ENCODE peak calls at places on chromosomes 16 and 17, in five cellular contexts. One of them, this sample, is unnamed.

GRCh38 chr17:31266042-31266441 is 31.0 kb downstream of the OMG start:
- DNase-seq in GM23338: peak
- DNase-seq in HepG2: no peak
- DNase-seq in K562: no peak
- DNase-seq in A549: no peak
- DNase-seq in this sample: no peak

GRCh38 chr16:48525201-48526057 is 84.6 kb downstream of the N4BP1 start:
- DNase-seq in K562: no peak
- DNase-seq in GM23338: no peak
- DNase-seq in A549: no peak
- DNase-seq in HepG2: no peak
- DNase-seq in this sample: no peak

GRCh38 chr16:4882633-4883285 is 35.5 kb downstream of the UBN1 start:
- DNase-seq in A549: no peak
- DNase-seq in HepG2: no peak
- DNase-seq in GM23338: no peak
- DNase-seq in K562: no peak
- DNase-seq in this sample: no peak

GRCh38 chr17:72976971-72977767 is 115.3 kb downstream of the SLC39A11 start:
- DNase-seq in A549: peak
- DNase-seq in K562: peak
- DNase-seq in HepG2: no peak
- DNase-seq in GM23338: no peak
- DNase-seq in this sample: peak

GRCh38 chr17:63455417-63455816 is 9.3 kb upstream of the CYB561 start:
- DNase-seq in HepG2: no peak
- DNase-seq in K562: no peak
- DNase-seq in A549: no peak
- DNase-seq in GM23338: no peak
- DNase-seq in this sample: no peak

GRCh38 chr17:76907352-76907751 is 39.1 kb downstream of the MGAT5B start:
- DNase-seq in K562: no peak
- DNase-seq in A549: no peak
- DNase-seq in GM23338: no peak
- DNase-seq in HepG2: no peak
- DNase-seq in this sample: no peak

GRCh38 chr16:52976539-52977167 is 76.0 kb downstream of the CHD9NB start:
- DNase-seq in K562: no peak
- DNase-seq in HepG2: peak
- DNase-seq in GM23338: peak
- DNase-seq in A549: peak
- DNase-seq in this sample: no peak

GRCh38 chr17:33233855-33234228 is 59.3 kb downstream of the ASIC2 start:
- DNase-seq in K562: no peak
- DNase-seq in HepG2: no peak
- DNase-seq in A549: no peak
- DNase-seq in GM23338: no peak
- DNase-seq in this sample: no peak

GRCh38 chr16:3730161-3731125 is 13.1 kb upstream of the TRAP1 start:
- DNase-seq in GM23338: no peak
- DNase-seq in A549: no peak
- DNase-seq in K562: no peak
- DNase-seq in HepG2: no peak
- DNase-seq in this sample: no peak

GRCh38 chr17:7888184-7888920 is at the start of gene CHD3:
- DNase-seq in K562: no peak
- DNase-seq in HepG2: no peak
- DNase-seq in GM23338: peak
- DNase-seq in A549: no peak
- DNase-seq in this sample: no peak

GRCh38 chr17:2238432-2239169 is 65.0 kb downstream of the SMG6 start:
- DNase-seq in A549: no peak
- DNase-seq in HepG2: no peak
- DNase-seq in GM23338: no peak
- DNase-seq in K562: no peak
- DNase-seq in this sample: peak

DNA sequence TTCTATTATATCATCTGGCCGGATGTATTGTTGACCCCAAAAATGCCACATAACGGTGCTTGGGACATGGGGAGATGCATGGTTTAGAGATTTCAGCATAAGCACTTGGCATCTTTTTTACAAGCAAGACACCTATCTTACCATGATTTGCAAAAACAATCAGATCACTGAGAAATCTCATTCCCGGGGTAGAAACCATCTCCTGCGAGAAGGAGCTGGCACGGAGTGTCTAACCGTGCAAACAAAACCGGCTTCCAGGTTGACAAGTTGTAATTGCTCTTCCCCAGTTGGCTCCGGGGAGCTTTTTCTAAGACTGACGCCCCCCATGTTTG is 1.0 kb downstream of the SLC16A6 start:
- DNase-seq in HepG2: no peak
- DNase-seq in GM23338: no peak
- DNase-seq in A549: no peak
- DNase-seq in K562: no peak
- DNase-seq in this sample: no peak
- TF ChIP-seq JUNB in HepG2: no peak
- TF ChIP-seq JUNB in GM23338: no peak
- TF ChIP-seq JUNB in A549: no peak
- TF ChIP-seq JUNB in K562: no peak
- TF ChIP-seq JUNB in this sample: no peak

GRCh38 chr16:56267888-56268287 is 76.6 kb downstream of the GNAO1 start:
- DNase-seq in HepG2: no peak
- DNase-seq in GM23338: no peak
- DNase-seq in A549: no peak
- DNase-seq in K562: no peak
- DNase-seq in this sample: no peak
- TF ChIP-seq CTCF in HepG2: no peak
- TF ChIP-seq CTCF in GM23338: no peak
- TF ChIP-seq CTCF in A549: no peak
- TF ChIP-seq CTCF in K562: no peak
- TF ChIP-seq CTCF in this sample: no peak

DNA sequence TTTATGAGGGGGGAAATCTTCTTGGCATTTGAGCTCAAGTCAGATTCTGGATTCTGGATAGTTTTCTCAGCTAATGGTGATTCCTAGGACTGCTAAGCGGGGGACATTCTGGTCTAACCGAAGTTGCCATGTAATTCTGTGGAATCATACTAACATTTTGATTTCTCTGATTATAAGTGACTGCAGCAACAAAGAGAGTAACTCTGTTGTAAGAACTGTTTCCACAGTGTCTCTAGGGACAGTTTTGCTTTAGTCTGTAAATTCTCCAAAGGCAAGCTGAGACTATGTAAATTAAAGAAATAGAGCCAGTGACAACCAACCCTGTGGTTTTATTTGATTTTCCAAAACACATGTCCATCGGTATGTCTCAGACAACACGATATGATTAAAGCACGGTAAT is 286.2 kb downstream of the IRX3 start:
- DNase-seq in A549: no peak
- DNase-seq in K562: no peak
- DNase-seq in GM23338: no peak
- DNase-seq in HepG2: no peak
- DNase-seq in this sample: no peak
- TF ChIP-seq JUNB in A549: no peak
- TF ChIP-seq JUNB in K562: no peak
- TF ChIP-seq JUNB in GM23338: no peak
- TF ChIP-seq JUNB in HepG2: no peak
- TF ChIP-seq JUNB in this sample: no peak

DNA sequence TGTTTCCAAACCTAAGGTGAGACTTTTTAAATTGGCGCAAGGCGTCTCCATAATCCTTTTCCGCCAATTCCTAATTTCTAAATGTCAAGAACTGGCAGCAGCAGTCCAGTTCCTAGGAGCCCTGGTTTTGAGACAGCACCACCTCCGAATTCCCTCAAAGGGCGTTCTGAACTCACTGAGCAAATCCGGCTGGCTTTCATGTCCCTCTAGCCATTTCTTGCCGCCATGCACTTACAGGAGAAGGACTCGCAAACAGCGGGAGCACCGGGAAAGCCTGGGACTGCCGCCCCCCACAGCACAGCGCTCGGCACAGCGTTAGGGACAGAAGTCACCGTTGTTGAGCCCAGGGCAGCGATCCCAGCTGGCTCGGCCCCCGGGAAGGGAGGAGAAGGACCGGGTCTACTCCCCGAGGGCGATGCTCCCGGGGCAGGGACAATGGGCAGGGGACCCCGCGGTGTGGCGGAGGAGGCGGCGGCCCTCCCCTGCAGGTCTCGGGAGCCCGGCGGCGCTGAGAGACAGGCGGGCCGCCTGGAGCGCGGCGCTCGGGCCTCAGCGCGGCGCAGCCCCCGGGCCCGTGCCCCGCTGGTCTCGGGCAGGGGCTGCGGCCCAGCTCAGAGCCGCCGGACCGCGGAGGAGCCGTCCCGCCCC is 545 bp downstream of the ARHGAP17 start:
- DNase-seq in GM23338: peak
- DNase-seq in K562: no peak
- DNase-seq in HepG2: peak
- DNase-seq in A549: peak
- DNase-seq in this sample: no peak
- TF ChIP-seq CTCF in GM23338: no peak
- TF ChIP-seq CTCF in K562: no peak
- TF ChIP-seq CTCF in HepG2: peak
- TF ChIP-seq CTCF in A549: no peak
- TF ChIP-seq CTCF in this sample: no peak

This sample was measured in GM12878.